ENCODE peak calls at places on chromosomes 1 and 21, in four cellular contexts. U is CD8-positive, alpha-beta T cell; P is stomach; R is mesenchymal stem cell. X is an unnamed sample.
A peak's percentile ranks its signal among the peaks of the same experiment; 100 is the strongest.

GRCh38 chr1:112296908-112297307 is 99.1 kb upstream of the CTTNBP2NL start:
- DNase-seq in U (no peak), P (no peak), R (peak; percentile 31), X (no peak)

GRCh38 chr1:179881642-179882252 is 338 bp upstream of the TOR1AIP1 start:
- DNase-seq in U (no peak), P (peak; percentile 80), R (peak; percentile 95), X (no peak)

GRCh38 chr21:25171438-25171837 is 435.8 kb downstream of the MRPL39 start:
- DNase-seq in U (no peak), P (no peak), R (no peak), X (no peak)

GRCh38 chr1:72936151-72936740 is 653.9 kb upstream of the NEGR1 start:
- DNase-seq in U (no peak), P (no peak), R (peak; percentile 1), X (no peak)

GRCh38 chr1:188778578-188778977 is 1699.1 kb downstream of the BRINP3 start:
- DNase-seq in U (no peak), P (no peak), R (no peak), X (no peak)

GRCh38 chr1:89942825-89943658 is 51.9 kb upstream of the ZNF326 start:
- DNase-seq in U (no peak), P (no peak), R (peak; percentile 48), X (no peak)

GRCh38 chr1:164058192-164058591 is 500.8 kb upstream of the PBX1 start:
- DNase-seq in U (no peak), P (no peak), R (no peak), X (no peak)

GRCh38 chr1:173507205-173507846 is 30.2 kb downstream of the PRDX6 start:
- DNase-seq in U (no peak), P (no peak), R (peak; percentile 70), X (no peak)

GRCh38 chr1:165629848-165630628 is 996 bp upstream of the MGST3 start:
- DNase-seq in U (no peak), P (no peak), R (no peak), X (no peak)

GRCh38 chr1:227268943-227269342 is 49.3 kb downstream of the CDC42BPA start:
- DNase-seq in U (no peak), P (no peak), R (peak; percentile 17), X (no peak)

GRCh38 chr1:39733161-39733560 is 5.5 kb upstream of the PPIE start:
- DNase-seq in U (no peak), P (no peak), R (no peak), X (no peak)

GRCh38 chr1:45010855-45011811 is at the start of gene HECTD3:
- DNase-seq in U (peak; percentile 80), P (peak; percentile 85), R (peak; percentile 83), X (no peak)

GRCh38 chr1:45011837-45012638 is at the start of gene UROD:
- DNase-seq in U (peak; percentile 86), P (peak; percentile 90), R (peak; percentile 97), X (peak; percentile 94)

GRCh38 chr1:45009296-45009865 is 1.7 kb downstream of the HECTD3 start:
- DNase-seq in U (no peak), P (no peak), R (no peak), X (no peak)

GRCh38 chr1:45008516-45008915 is 2.6 kb downstream of the HECTD3 start:
- DNase-seq in U (no peak), P (no peak), R (no peak), X (no peak)

DNA sequence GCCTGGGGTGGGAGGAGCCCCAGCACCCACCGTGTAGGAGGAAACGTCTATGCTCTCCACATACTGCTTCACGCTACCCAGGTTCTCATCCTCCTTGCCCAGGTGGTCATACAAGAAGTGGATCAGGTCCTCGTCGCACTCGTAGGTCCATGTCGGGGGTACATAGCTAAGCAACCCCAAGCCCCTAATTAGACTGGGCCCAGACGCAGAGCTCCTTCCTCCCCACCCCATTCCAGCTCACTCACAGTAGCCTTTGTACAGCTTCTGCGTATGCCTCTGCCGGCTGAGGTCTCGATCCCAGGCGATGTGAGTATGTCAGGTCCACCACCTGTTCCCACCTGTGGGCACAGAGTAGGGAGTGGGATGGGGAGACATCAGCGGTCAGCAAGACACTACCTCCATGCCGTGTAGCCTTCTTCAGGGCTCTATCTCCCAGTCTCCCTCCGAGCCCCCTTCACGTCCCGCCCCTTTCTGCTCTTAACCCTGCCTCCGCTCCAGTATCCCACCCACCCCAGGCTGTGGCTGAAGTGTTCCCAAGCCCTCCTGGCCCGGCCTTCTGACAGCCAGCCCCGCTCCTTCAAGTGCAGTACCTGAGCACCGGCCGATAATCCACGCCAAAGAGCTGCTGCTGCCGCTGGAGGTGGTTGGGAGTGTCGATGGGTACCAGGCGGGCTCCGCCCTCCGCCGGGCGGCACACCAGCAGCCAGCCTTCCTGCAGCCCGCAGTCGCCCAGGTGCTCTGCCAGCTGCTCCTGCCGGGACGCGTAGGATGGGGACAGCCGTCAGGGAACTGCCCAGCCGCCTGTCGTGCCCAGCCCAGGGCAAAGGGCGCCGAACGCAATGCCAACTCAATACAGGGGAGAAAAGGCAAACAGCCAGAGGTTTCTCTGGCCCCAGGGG is 919 bp downstream of the HECTD3 start:
- DNase-seq in U (no peak), P (peak; percentile 70), R (no peak), X (no peak)
- H3K27ac ChIP-seq in U (peak overlapping the region; percentile 61), P (peak overlapping the region; percentile 86), R (no peak overlapping the region), X (no peak overlapping the region)

GRCh38 chr21:43925096-43925481 is 60.1 kb downstream of the AGPAT3 start:
- DNase-seq in U (no peak), P (no peak), R (no peak), X (no peak)
- H3K4me3 ChIP-seq in U (no peak overlapping the region), P (no peak overlapping the region), R (no peak overlapping the region), X (no peak overlapping the region)

DNA sequence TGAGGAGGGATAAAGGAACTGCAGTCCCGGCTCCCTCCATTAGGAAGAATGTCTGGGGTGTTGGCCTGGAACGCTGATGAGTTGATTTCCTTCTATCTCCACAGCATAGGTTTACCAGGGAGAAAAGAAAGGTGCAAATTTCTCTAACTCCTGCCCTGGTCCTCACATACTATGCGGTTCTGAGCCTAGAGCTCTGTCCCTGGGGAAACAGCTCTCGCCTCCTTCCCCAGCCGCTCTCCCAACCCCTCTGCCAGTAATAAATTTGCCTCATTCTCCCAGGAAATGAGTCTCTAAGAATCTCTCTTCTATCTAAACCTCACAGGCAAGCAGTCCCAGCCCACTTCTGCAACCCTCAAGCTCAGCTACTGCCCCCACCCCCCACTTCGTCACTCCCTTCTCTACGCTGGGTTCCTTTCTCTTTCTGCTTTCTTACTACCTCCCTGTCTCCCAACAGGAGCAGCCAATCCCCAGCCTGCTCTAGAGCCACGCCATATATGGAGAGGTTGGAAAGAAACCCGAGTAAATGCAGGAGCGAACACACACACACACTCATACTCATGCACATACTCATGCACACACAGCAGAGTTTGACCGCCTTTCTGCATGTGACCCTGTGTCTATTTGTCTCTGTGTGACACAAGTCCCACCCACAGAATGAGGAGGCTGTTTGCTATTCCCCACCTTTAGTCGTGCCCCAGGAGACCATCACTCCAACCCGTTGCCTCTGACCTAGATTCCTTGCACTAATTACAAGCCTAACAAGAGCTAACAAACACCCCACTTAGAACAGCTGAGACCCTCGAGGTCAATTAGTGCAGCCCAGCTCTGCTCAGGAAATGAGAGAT is 13.4 kb downstream of the PLEKHO1 start:
- DNase-seq in U (no peak), P (peak; percentile 81), R (peak; percentile 100), X (peak; percentile 93)
- H3K27ac ChIP-seq in U (no peak overlapping the region), P (peak overlapping the region; percentile 91), R (peak overlapping the region; percentile 99), X (no peak overlapping the region)

DNA sequence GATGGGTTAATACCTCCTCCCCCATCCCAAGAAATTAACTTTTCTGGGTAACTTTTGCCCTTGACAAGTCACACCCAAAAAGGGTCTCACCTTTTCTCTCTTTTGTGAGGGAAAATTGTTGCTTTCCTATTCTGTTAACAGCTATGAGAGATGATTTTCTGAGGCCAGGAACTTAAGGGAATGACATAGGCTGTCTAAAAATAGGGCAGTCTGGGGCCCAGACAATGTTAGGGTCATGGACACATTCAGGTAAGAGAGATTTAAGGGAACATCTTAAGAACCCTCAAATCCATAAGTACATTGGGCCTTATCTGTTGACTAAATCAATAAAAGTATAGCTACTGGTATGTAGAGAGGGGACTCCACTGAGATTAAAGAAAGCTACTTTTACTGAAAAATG is 8.4 kb upstream of the GSTM3 start:
- DNase-seq in U (no peak), P (no peak), R (no peak), X (no peak)
- H3K4me3 ChIP-seq in U (no peak overlapping the region), P (no peak overlapping the region), R (no peak overlapping the region), X (no peak overlapping the region)

GRCh38 chr1:94422115-94422820 is 4.1 kb downstream of the ABCD3 start:
- DNase-seq in U (no peak), P (no peak), R (peak; percentile 25), X (no peak)

GRCh38 chr1:94428441-94428840 is 10.3 kb downstream of the ABCD3 start:
- DNase-seq in U (no peak), P (no peak), R (no peak), X (no peak)

DNA sequence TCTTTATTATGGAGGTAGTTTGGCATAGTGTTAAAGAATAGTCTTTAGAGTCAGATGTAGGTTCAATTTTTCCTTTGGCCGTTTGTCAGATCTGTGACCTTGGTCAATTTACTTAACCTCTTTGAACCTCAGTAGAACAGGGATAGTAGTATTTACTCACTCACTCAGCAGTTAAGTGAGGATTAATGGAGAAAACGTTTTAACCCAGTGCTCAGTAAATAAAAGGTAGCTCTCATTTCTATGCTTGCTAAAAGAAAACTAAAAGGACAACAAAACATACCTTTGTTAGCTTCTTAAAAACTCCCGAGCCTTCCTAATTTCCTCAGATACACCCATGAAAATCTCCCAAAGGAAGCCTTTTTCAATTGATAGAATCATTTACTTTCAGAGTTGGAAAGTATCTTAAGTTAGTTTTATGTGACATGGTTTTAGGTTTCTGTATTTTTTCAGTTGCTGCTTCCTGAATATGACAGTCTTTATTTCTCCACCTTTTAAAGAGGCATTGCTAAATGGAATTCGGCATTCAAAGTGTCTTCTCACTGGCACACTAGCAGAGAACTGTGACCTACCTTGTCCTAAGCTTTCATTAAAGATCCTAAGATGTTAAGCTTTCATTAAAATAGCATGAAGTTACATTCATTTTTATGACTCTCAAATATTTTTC is 7.8 kb downstream of the ABCD3 start:
- DNase-seq in U (no peak), P (peak; percentile 35), R (no peak), X (no peak)
- H3K27ac ChIP-seq in U (no peak overlapping the region), P (peak overlapping the region; percentile 70), R (no peak overlapping the region), X (no peak overlapping the region)

GRCh38 chr1:156658945-156659574 is 17.1 kb downstream of the BCAN start:
- DNase-seq in U (no peak), P (no peak), R (no peak), X (no peak)
- H3K4me3 ChIP-seq in U (no peak overlapping the region), P (no peak overlapping the region), R (no peak overlapping the region), X (no peak overlapping the region)

DNA sequence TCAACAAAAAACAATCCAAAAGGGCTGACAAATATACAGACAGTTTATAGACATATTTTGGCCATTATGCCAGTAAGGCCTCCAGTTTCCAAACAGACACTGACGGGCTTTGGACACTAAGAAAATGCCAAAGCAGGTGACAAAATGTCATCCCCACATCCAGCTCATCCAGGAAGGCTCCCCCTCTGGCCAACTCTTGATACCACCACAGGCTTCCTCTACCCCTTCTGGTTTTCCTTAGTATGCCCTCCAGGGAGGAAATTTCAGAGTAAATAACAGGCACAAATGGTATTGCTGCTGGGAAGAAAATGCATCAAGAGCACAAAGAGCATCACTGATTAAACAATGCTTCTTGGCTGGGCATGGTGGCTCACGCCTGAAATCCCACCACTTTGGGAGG is 225.3 kb downstream of the VAV3 start:
- DNase-seq in U (no peak), P (no peak), R (no peak), X (no peak)
- H3K27ac ChIP-seq in U (no peak overlapping the region), P (no peak overlapping the region), R (no peak overlapping the region), X (no peak overlapping the region)